ENCODE peak calls at places on chromosomes 2 and 18, in seven cellular contexts. I is HT-29; R is stimulated activated CD8-positive, alpha-beta memory T cell treated with anti-CD3 and anti-CD28 coated beads, Interleukin-2, amount 100 ng/mL, for 48 hours; O is AG08396; T is fibroblast of villous mesenchyme; Z is fibroblast of lung; P is ACHN. C is an unnamed sample.

GRCh38 chr2:236823976-236824375 is 254.4 kb downstream of the ACKR3 start:
- DNase-seq in I (no peak), R (no peak), O (no peak), T (no peak), Z (no peak), P (no peak), C (no peak)

GRCh38 chr2:106147159-106147558 is 46.9 kb downstream of the UXS1 start:
- DNase-seq in I (no peak), R (no peak), O (peak; percentile 62), T (peak; percentile 44), Z (peak; percentile 31), P (peak; percentile 98), C (no peak)

GRCh38 chr18:13614701-13615288 is 111.6 kb downstream of the FAM210A start:
- DNase-seq in I (no peak), R (no peak), O (no peak), T (no peak), Z (no peak), P (no peak), C (no peak)

GRCh38 chr2:72863046-72863445 is 24.2 kb upstream of the SPR start:
- DNase-seq in I (no peak), R (no peak), O (no peak), T (no peak), Z (no peak), P (no peak), C (no peak)

GRCh38 chr2:196176142-196176738 is 4.9 kb upstream of the STK17B start:
- DNase-seq in I (no peak), R (peak; percentile 69), O (no peak), T (no peak), Z (no peak), P (no peak), C (no peak)

GRCh38 chr2:33033524-33034150 is 86.9 kb downstream of the LTBP1 start:
- DNase-seq in I (peak; percentile 42), R (no peak), O (peak; percentile 46), T (peak; percentile 69), Z (peak; percentile 84), P (peak; percentile 31), C (no peak)

GRCh38 chr2:158378926-158379325 is 77.6 kb downstream of the CCDC148 start:
- DNase-seq in I (no peak), R (no peak), O (no peak), T (no peak), Z (no peak), P (no peak), C (no peak)

GRCh38 chr2:9800975-9801723 is 42.1 kb upstream of the TAF1B start:
- DNase-seq in I (no peak), R (peak; percentile 33), O (no peak), T (peak; percentile 35), Z (peak; percentile 48), P (no peak), C (no peak)

GRCh38 chr2:27290571-27290970 is 8.3 kb downstream of the TRIM54 start:
- DNase-seq in I (no peak), R (no peak), O (no peak), T (no peak), Z (no peak), P (no peak), C (no peak)

GRCh38 chr2:66692521-66692920 is 257.6 kb downstream of the MEIS1 start:
- DNase-seq in I (no peak), R (no peak), O (no peak), T (no peak), Z (peak; percentile 44), P (no peak), C (no peak)

GRCh38 chr18:67916142-67916541 is 399.6 kb upstream of the DSEL start:
- DNase-seq in I (no peak), R (no peak), O (no peak), T (no peak), Z (no peak), P (no peak), C (no peak)

GRCh38 chr2:73575280-73575679 is 66.9 kb downstream of the NAT8 start:
- DNase-seq in I (no peak), R (no peak), O (no peak), T (no peak), Z (no peak), P (no peak), C (no peak)

GRCh38 chr2:190365499-190366204 is 22.3 kb downstream of the INPP1 start:
- DNase-seq in I (no peak), R (no peak), O (no peak), T (no peak), Z (no peak), P (no peak), C (no peak)

GRCh38 chr2:8144131-8144631 is 537.7 kb upstream of the ID2 start:
- DNase-seq in I (no peak), R (no peak), O (no peak), T (no peak), Z (no peak), P (no peak), C (no peak)

GRCh38 chr2:30454571-30454970 is 7.5 kb downstream of the LCLAT1 start:
- DNase-seq in I (no peak), R (no peak), O (peak; percentile 14), T (peak; percentile 50), Z (peak; percentile 32), P (no peak), C (no peak)

GRCh38 chr2:8993902-8994278 is 9.6 kb downstream of the MBOAT2 start:
- DNase-seq in I (no peak), R (no peak), O (no peak), T (no peak), Z (no peak), P (no peak), C (no peak)

C was measured in iPS DF 6.9.